ENCODE peak calls at places on chromosomes 4 and X, in nine cellular contexts. D is Karpas-422, T is GM23248, L is cardiac fibroblast, Z is lower lobe of right lung, G is astrocyte of the cerebellum, Q is aorta, B is AG09309, W is H7. O is an unnamed sample.

GRCh38 chrX:107674480-107675364 is 46.4 kb downstream of the PRPS1 start:
- DNase-seq in B (no peak), L (peak), T (peak), W (peak), Q (peak), D (peak), G (no peak), Z (peak), O (no peak)

GRCh38 chr4:119682080-119682479 is 53.5 kb upstream of the PDE5A start:
- DNase-seq in W (no peak), T (no peak), L (no peak), D (no peak), Z (no peak), B (no peak), G (no peak), Q (no peak), O (no peak)

GRCh38 chr4:2054217-2054616 is 4.9 kb upstream of the NAT8L start:
- DNase-seq in D (no peak), L (no peak), G (no peak), B (no peak), Z (no peak), W (no peak), T (no peak), Q (no peak), O (no peak)

GRCh38 chr4:72323227-72323626 is 245.8 kb downstream of the ADAMTS3 start:
- DNase-seq in Q (no peak), D (no peak), B (no peak), G (peak), Z (no peak), W (no peak), T (no peak), L (peak), O (no peak)

GRCh38 chr4:84279678-84280077 is 219.4 kb downstream of the NKX6-1 start:
- DNase-seq in W (no peak), B (no peak), T (peak), Z (no peak), G (no peak), Q (no peak), L (no peak), D (no peak), O (peak)

GRCh38 chr4:89486042-89486441 is 178.4 kb upstream of the GPRIN3 start:
- DNase-seq in L (peak), D (no peak), W (no peak), Z (no peak), T (peak), Q (no peak), B (no peak), G (no peak), O (no peak)

GRCh38 chr4:176906693-176907092 is 114.0 kb upstream of the VEGFC start:
- DNase-seq in G (no peak), T (no peak), D (no peak), Z (no peak), Q (no peak), B (no peak), W (no peak), L (peak), O (no peak)

GRCh38 chr4:174255790-174256189 is 27.7 kb downstream of the FBXO8 start:
- DNase-seq in Z (no peak), T (peak), G (peak), D (no peak), W (no peak), Q (no peak), L (peak), B (no peak), O (no peak)

GRCh38 chr4:8585186-8585585 is 5.0 kb downstream of the GPR78 start:
- DNase-seq in Q (no peak), W (peak), G (no peak), B (no peak), Z (no peak), D (no peak), T (no peak), L (no peak), O (no peak)

GRCh38 chr4:177453116-177453515 is 10.9 kb upstream of the AGA start:
- DNase-seq in B (no peak), Q (no peak), L (no peak), W (no peak), D (no peak), T (no peak), G (no peak), Z (no peak), O (no peak)

GRCh38 chr4:16636911-16637630 is 261.4 kb downstream of the LDB2 start:
- DNase-seq in L (no peak), D (no peak), W (no peak), B (no peak), Z (no peak), Q (no peak), T (peak), G (no peak), O (no peak)

GRCh38 chr4:152501846-152502536 is 33.9 kb downstream of the FBXW7 start:
- DNase-seq in D (no peak), W (no peak), T (peak), G (no peak), Q (no peak), Z (no peak), L (peak), B (no peak), O (no peak)

GRCh38 chr4:2507259-2507658 is 29.2 kb upstream of the FAM193A start:
- DNase-seq in Z (no peak), L (no peak), B (no peak), Q (no peak), T (no peak), D (no peak), G (no peak), W (no peak), O (no peak)

GRCh38 chr4:7041851-7042696 is 1.1 kb upstream of the TADA2B start:
- DNase-seq in T (no peak), Q (peak), L (peak), G (peak), D (peak), B (no peak), W (peak), Z (peak), O (no peak)

GRCh38 chr4:82371398-82371972 is 2.3 kb downstream of the HNRNPD start:
- DNase-seq in L (no peak), G (no peak), Q (no peak), Z (no peak), B (no peak), T (peak), D (no peak), W (peak), O (no peak)

GRCh38 chr4:52574036-52574435 is 85.1 kb downstream of the USP46 start:
- DNase-seq in L (peak), B (no peak), Q (no peak), G (peak), T (no peak), Z (no peak), W (no peak), D (no peak), O (no peak)

GRCh38 chr4:121113680-121114079 is 41.3 kb upstream of the NDNF start:
- DNase-seq in G (no peak), Z (no peak), T (no peak), L (no peak), B (no peak), W (no peak), Q (no peak), D (no peak), O (no peak)

GRCh38 chr4:29336851-29337250 is 1383.3 kb upstream of the PCDH7 start:
- DNase-seq in B (peak), G (no peak), L (no peak), T (no peak), D (no peak), Q (no peak), W (no peak), Z (no peak), O (no peak)

GRCh38 chrX:154457491-154458115 is 478 bp upstream of the PLXNA3 start:
- DNase-seq in T (peak), Q (no peak), B (no peak), G (no peak), W (peak), Z (peak), L (no peak), D (peak), O (no peak)

GRCh38 chr4:135508006-135508714 is 1306.6 kb upstream of the PABPC4L start:
- DNase-seq in T (peak), L (peak), Q (no peak), W (no peak), G (peak), B (peak), D (no peak), Z (no peak), O (peak)

GRCh38 chr4:133130171-133130570 is 18.9 kb upstream of the PCDH10 start:
- DNase-seq in Z (no peak), W (no peak), B (no peak), D (no peak), L (peak), Q (no peak), G (no peak), T (no peak), O (no peak)

GRCh38 chr4:15420642-15421041 is 7.2 kb upstream of the C1QTNF7 start:
- DNase-seq in Q (no peak), G (peak), T (peak), L (peak), Z (no peak), W (no peak), B (no peak), D (no peak), O (no peak)

GRCh38 chr4:13611283-13611842 is 16.2 kb downstream of the BOD1L1 start:
- DNase-seq in Q (no peak), G (no peak), B (peak), Z (no peak), D (no peak), T (peak), L (peak), W (no peak), O (peak)

GRCh38 chr4:16573744-16574143 is 324.7 kb downstream of the LDB2 start:
- DNase-seq in W (no peak), T (peak), Z (no peak), D (no peak), L (peak), Q (peak), G (peak), B (peak), O (no peak)

GRCh38 chrX:154840856-154841255 is 6.4 kb upstream of the SMIM9 start:
- DNase-seq in T (peak), L (peak), Q (no peak), G (peak), W (peak), B (peak), Z (no peak), D (peak), O (no peak)

GRCh38 chrX:71955530-71956120 is 45.0 kb downstream of the NHSL2 start:
- DNase-seq in W (no peak), Z (no peak), B (no peak), D (no peak), Q (no peak), L (no peak), T (no peak), G (no peak), O (no peak)

GRCh38 chrX:136586386-136586785 is 54.4 kb downstream of the VGLL1 start:
- DNase-seq in L (no peak), G (peak), B (no peak), Z (no peak), T (peak), W (no peak), D (no peak), Q (no peak), O (no peak)

GRCh38 chr4:13821522-13821921 is 194.0 kb upstream of the BOD1L1 start:
- DNase-seq in L (peak), W (peak), B (no peak), Z (no peak), Q (no peak), G (no peak), T (peak), D (no peak), O (no peak)

GRCh38 chr4:86730310-86730709 is 118.9 kb downstream of the SLC10A6 start:
- DNase-seq in D (no peak), B (no peak), L (no peak), Q (no peak), Z (no peak), G (no peak), T (no peak), W (no peak), O (no peak)

GRCh38 chr4:142708231-142708630 is 137.9 kb downstream of the INPP4B start:
- DNase-seq in D (no peak), G (no peak), Z (no peak), W (no peak), T (no peak), B (no peak), L (no peak), Q (no peak), O (no peak)

GRCh38 chr4:142707397-142707796 is 138.7 kb downstream of the INPP4B start:
- DNase-seq in G (no peak), Z (no peak), Q (no peak), D (no peak), L (no peak), W (no peak), B (no peak), T (no peak), O (no peak)

GRCh38 chr4:142703694-142704309 is 142.3 kb downstream of the INPP4B start:
- DNase-seq in D (no peak), B (no peak), L (no peak), Z (no peak), G (no peak), Q (no peak), T (no peak), W (no peak), O (no peak)

GRCh38 chr4:142706381-142706780 is 139.7 kb downstream of the INPP4B start:
- DNase-seq in L (no peak), D (no peak), T (no peak), B (no peak), G (no peak), Z (no peak), W (no peak), Q (no peak), O (no peak)

DNA sequence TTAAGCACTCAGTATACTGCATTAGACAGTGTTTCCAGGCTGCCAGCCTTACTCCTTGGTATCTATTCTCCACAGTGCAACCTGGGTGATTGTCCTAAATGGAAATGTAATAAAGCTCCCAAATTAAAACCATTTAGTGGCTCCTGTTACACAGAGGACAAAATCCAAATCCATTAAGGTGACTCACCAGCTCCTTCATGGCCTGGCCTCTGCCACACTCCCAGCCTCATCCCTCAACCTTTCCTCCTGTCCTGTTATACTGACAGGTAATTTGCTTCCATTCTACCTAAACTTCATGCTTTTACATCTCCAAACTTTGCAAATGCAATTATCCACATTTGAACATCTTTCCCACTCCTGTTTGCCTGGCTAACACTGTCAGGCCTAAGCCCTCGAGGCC is 140.3 kb downstream of the INPP4B start:
- DNase-seq in L (no peak), D (no peak), T (peak), W (no peak), Q (no peak), B (no peak), Z (no peak), G (no peak), O (no peak)
- H3K4me3 ChIP-seq in L (no peak), D (no peak), T (no peak), W (no peak), Q (no peak), B (no peak), Z (no peak), G (no peak), O (no peak)

GRCh38 chrX:13742397-13743176 is 8.0 kb downstream of the OFD1 start:
- DNase-seq in L (no peak), W (peak), Z (no peak), D (no peak), G (no peak), B (no peak), T (no peak), Q (no peak), O (no peak)

DNA sequence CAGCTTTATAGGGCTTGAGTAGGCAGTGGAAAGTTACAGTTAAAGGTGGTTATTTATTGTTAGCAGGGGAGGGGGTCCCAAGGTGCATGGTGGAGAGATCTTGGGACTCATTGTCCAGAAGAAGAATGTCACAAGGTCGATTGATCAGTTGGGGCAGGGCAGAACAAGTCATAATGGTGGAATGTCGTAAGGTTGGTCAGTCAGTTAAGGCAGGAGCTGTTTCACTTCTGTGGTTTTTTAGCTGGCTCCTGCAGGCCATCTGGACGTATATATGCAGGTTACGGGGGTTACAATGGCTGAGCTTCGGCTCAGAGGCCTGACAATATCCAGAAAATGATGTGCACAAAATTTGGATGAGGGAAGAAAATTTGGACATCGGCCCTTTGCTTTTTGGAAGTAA is 7.1 kb downstream of the OFD1 start:
- DNase-seq in B (no peak), T (no peak), D (no peak), L (no peak), G (no peak), W (no peak), Z (no peak), Q (no peak), O (no peak)
- H3K4me3 ChIP-seq in B (no peak), T (no peak), D (no peak), L (no peak), G (no peak), W (no peak), Z (no peak), Q (no peak), O (no peak)

GRCh38 chr4:21469438-21470032 is 479.0 kb downstream of the KCNIP4 start:
- DNase-seq in W (no peak), T (peak), D (peak), Q (no peak), L (peak), B (peak), G (no peak), Z (no peak), O (no peak)
- H3K4me3 ChIP-seq in W (no peak), T (no peak), D (no peak), Q (no peak), L (no peak), B (no peak), G (no peak), Z (no peak), O (no peak)

GRCh38 chrX:17495052-17495451 is 120.1 kb downstream of the NHS start:
- DNase-seq in W (no peak), Z (no peak), T (no peak), G (no peak), L (peak), B (no peak), D (no peak), Q (no peak), O (no peak)
- H3K4me3 ChIP-seq in W (no peak), Z (no peak), T (no peak), G (no peak), L (no peak), B (no peak), D (no peak), Q (no peak), O (no peak)

DNA sequence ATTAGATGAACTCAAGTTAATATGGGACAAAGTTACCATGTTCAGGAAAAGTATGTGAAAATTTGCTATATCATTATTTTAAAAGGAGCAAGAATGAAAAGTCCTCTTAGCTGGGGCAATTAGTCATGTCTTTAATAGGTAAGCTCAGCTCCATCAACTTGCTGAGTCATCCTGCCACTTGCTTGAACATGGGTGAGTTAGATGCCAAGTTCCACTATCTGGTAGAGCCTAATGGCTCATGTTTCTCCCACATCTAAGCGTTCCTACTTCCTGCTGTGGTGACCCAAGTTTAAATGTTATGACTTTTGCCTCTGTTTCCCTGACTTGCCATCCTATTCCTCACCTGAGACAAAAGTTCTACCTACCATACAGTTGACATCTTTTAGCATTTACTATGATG is 276.8 kb downstream of the ZNF674 start:
- DNase-seq in G (no peak), Z (no peak), W (no peak), B (no peak), D (no peak), Q (no peak), T (peak), L (peak), O (peak)
- H3K4me3 ChIP-seq in G (no peak), Z (no peak), W (no peak), B (no peak), D (no peak), Q (no peak), T (no peak), L (no peak), O (no peak)

GRCh38 chrX:21657318-21658151 is 595 bp downstream of the KLHL34 start:
- DNase-seq in Q (peak), Z (no peak), D (no peak), G (no peak), L (no peak), B (no peak), T (no peak), W (peak), O (no peak)

GRCh38 chrX:21655901-21656586 is 2.1 kb downstream of the KLHL34 start:
- DNase-seq in L (no peak), Z (no peak), D (no peak), G (no peak), W (peak), B (no peak), Q (no peak), T (no peak), O (no peak)

GRCh38 chrX:21658746-21659145 is 616 bp upstream of the KLHL34 start:
- DNase-seq in T (no peak), W (no peak), Q (no peak), Z (no peak), D (no peak), B (no peak), L (no peak), G (no peak), O (no peak)

GRCh38 chrX:21658152-21658737 is at the start of gene KLHL34:
- DNase-seq in L (no peak), B (no peak), T (peak), W (peak), Q (peak), G (no peak), D (no peak), Z (no peak), O (no peak)

GRCh38 chrX:21656587-21657317 is 1.4 kb downstream of the KLHL34 start:
- DNase-seq in B (no peak), D (no peak), G (no peak), Z (no peak), L (no peak), W (peak), T (no peak), Q (no peak), O (no peak)
- H3K4me3 ChIP-seq in B (no peak), D (no peak), G (no peak), Z (no peak), L (no peak), W (no peak), T (no peak), Q (no peak), O (no peak)